ENCODE peak calls at places on chromosomes 1 and 21, in nine cellular contexts. J is HFF-Myc; N is AG04449; M is IMR-90; T is tibial nerve; P is effector memory CD4-positive, alpha-beta T cell; L is GM23248; X is cardiac muscle cell; U is cardiac fibroblast. A is an unnamed sample.
A peak's percentile ranks its signal among the peaks of the same experiment; 100 is the strongest.

GRCh38 chr1:27070390-27071048 is 57.9 kb upstream of the TENT5B start:
- DNase-seq in X (no peak), P (no peak), M (no peak), T (no peak), U (no peak), N (no peak), J (no peak), L (no peak), A (no peak)

GRCh38 chr1:6103111-6103853 is 57.6 kb downstream of the KCNAB2 start:
- DNase-seq in X (no peak), L (peak; percentile 26), U (no peak), T (no peak), N (no peak), P (no peak), M (no peak), J (no peak), A (no peak)

GRCh38 chr21:38804617-38805281 is 980 bp upstream of the ETS2 start:
- DNase-seq in L (peak; percentile 82), J (no peak), X (peak; percentile 61), N (no peak), U (no peak), P (no peak), T (peak; percentile 50), M (peak; percentile 54), A (peak; percentile 78)

GRCh38 chr1:58035523-58035922 is 511.0 kb downstream of the OMA1 start:
- DNase-seq in U (peak; percentile 2), M (no peak), P (no peak), L (peak; percentile 32), J (peak; percentile 12), T (no peak), X (peak; percentile 1), N (no peak), A (no peak)

GRCh38 chr1:116769050-116769449 is 14.8 kb downstream of the CD2 start:
- DNase-seq in L (no peak), U (no peak), J (no peak), M (no peak), P (no peak), T (no peak), N (no peak), X (no peak), A (no peak)

GRCh38 chr21:45994738-45995685 is 13.4 kb downstream of the COL6A1 start:
- DNase-seq in P (no peak), J (no peak), M (no peak), N (no peak), U (no peak), L (no peak), X (no peak), T (no peak), A (peak; percentile 0)

GRCh38 chr1:39925727-39926342 is 24.1 kb upstream of the MYCL start:
- DNase-seq in X (peak; percentile 38), N (no peak), J (no peak), T (no peak), U (peak; percentile 34), P (no peak), L (peak; percentile 85), M (peak; percentile 35), A (peak; percentile 32)

GRCh38 chr1:190478193-190479007 is 736 bp upstream of the BRINP3 start:
- DNase-seq in X (peak; percentile 51), J (no peak), P (no peak), L (peak; percentile 12), M (peak; percentile 37), U (peak; percentile 32), T (no peak), N (no peak), A (peak; percentile 52)

GRCh38 chr1:50023292-50024159 is at the start of gene AGBL4:
- DNase-seq in U (peak; percentile 12), M (no peak), N (no peak), J (no peak), L (peak; percentile 25), T (no peak), P (no peak), X (peak; percentile 33), A (peak; percentile 49)

GRCh38 chr1:33256701-33257387 is 552 bp downstream of the ZNF362 start:
- DNase-seq in U (peak; percentile 72), T (peak; percentile 39), M (peak; percentile 83), N (no peak), L (peak; percentile 79), P (peak; percentile 19), J (peak; percentile 17), X (peak; percentile 73), A (peak; percentile 71)

GRCh38 chr1:151287341-151287699 is 5.2 kb downstream of the ZNF687 start:
- DNase-seq in N (no peak), P (no peak), M (no peak), X (no peak), L (no peak), J (no peak), T (no peak), U (no peak), A (no peak)

GRCh38 chr1:207871117-207871649 is 39.7 kb downstream of the CD34 start:
- DNase-seq in N (no peak), P (no peak), T (no peak), J (no peak), U (no peak), L (no peak), M (no peak), X (no peak), A (no peak)
- H3K4me3 ChIP-seq in N (no peak overlapping the region), P (no peak overlapping the region), T (no peak overlapping the region), J (no peak overlapping the region), U (no peak overlapping the region), L (no peak overlapping the region), M (no peak overlapping the region), X (no peak overlapping the region), A (no peak overlapping the region)

GRCh38 chr1:211328084-211328694 is 1.6 kb downstream of the TRAF5 start:
- DNase-seq in L (no peak), J (no peak), U (no peak), N (no peak), M (no peak), T (no peak), X (no peak), P (no peak), A (no peak)

GRCh38 chr1:211330282-211330936 is 3.8 kb downstream of the TRAF5 start:
- DNase-seq in T (no peak), N (no peak), M (no peak), U (no peak), J (no peak), X (no peak), L (no peak), P (no peak), A (no peak)

GRCh38 chr1:211327341-211327921 is 798 bp downstream of the TRAF5 start:
- DNase-seq in P (no peak), U (peak; percentile 71), L (peak; percentile 85), N (no peak), X (peak; percentile 78), M (peak; percentile 71), T (no peak), J (no peak), A (peak; percentile 22)

GRCh38 chr1:211329764-211330201 is 3.1 kb downstream of the TRAF5 start:
- DNase-seq in L (no peak), P (no peak), J (no peak), X (no peak), N (no peak), M (no peak), U (no peak), T (no peak), A (no peak)

DNA sequence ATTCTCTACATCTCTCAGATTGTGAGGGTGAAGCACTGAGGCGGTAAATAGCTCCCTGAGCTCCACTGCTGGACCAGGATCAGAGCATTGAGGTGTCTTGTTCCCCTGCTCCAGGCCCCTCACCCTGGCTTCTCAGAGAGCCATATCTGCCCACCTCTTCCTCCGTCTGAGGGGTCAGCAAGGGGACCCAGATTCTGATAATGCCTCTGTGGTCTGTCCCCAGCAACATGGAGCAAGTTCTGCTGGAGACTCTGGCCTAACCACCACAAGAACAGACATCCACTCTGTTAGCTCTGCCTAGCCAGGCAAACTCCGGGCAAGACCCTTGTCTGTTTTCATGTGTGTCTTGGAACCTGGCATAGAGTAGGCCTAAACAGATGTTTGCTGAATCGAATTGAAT is 2.2 kb downstream of the TRAF5 start:
- DNase-seq in T (no peak), J (no peak), P (no peak), M (no peak), U (no peak), X (no peak), L (no peak), N (no peak), A (no peak)
- H3K4me3 ChIP-seq in T (no peak overlapping the region), J (no peak overlapping the region), P (peak overlapping the region; percentile 85), M (no peak overlapping the region), U (no peak overlapping the region), X (no peak overlapping the region), L (no peak overlapping the region), N (no peak overlapping the region), A (no peak overlapping the region)

GRCh38 chr1:41358152-41358937 is 2.9 kb upstream of the FOXO6 start:
- DNase-seq in T (no peak), J (no peak), U (no peak), P (no peak), X (no peak), M (no peak), L (no peak), N (no peak), A (no peak)
- H3K4me3 ChIP-seq in T (no peak overlapping the region), J (no peak overlapping the region), U (no peak overlapping the region), P (no peak overlapping the region), X (no peak overlapping the region), M (no peak overlapping the region), L (no peak overlapping the region), N (no peak overlapping the region), A (no peak overlapping the region)

DNA sequence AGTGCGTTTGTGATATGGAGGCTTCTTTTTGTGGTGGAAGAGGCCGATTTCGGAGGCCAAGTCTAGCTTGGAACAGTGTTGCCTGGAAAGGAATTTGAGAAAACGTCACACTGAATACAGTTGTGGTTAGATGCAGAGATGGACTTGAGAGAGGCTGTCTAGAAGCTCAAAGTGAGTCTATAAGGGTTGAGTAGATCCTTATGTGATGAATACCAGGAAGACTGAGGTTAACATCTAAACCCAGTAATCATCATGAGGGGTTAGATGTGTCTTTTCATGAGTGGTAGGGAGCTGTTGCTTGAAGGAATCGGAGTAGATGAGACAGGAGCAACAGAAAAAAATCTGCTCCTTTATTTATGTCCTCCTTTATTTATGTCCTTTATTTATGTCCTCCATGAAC is 114.6 kb upstream of the IVNS1ABP start:
- DNase-seq in N (no peak), U (no peak), M (no peak), X (no peak), L (no peak), T (no peak), J (no peak), P (no peak), A (no peak)
- H3K4me3 ChIP-seq in N (no peak overlapping the region), U (no peak overlapping the region), M (no peak overlapping the region), X (no peak overlapping the region), L (no peak overlapping the region), T (no peak overlapping the region), J (no peak overlapping the region), P (no peak overlapping the region), A (no peak overlapping the region)